ENCODE peak calls at places on chromosomes 3 and 15, in seven cellular contexts. One of them, this sample, is unnamed.

GRCh38 chr3:120850326-120851295 is 57.4 kb upstream of the STXBP5L start:
- DNase-seq in stimulated activated CD8-positive, alpha-beta memory T cell treated with anti-CD3 and anti-CD28 coated beads, Interleukin-7, amount 100 ng/mL, for 1 hour: no peak
- DNase-seq in NCI-H1105: no peak
- DNase-seq in mesenchymal stem cell: no peak
- DNase-seq in Calu3: no peak
- DNase-seq in stimulated activated CD4-positive, alpha-beta T cell treated with anti-CD3 and anti-CD28 coated beads, TNF-alpha, amount 100 ng/mL, for 24 hours: no peak
- DNase-seq in neural crest cell: no peak
- DNase-seq in this sample: no peak

GRCh38 chr3:39449796-39450195 is 17.7 kb upstream of the MOBP start:
- DNase-seq in stimulated activated CD8-positive, alpha-beta memory T cell treated with anti-CD3 and anti-CD28 coated beads, Interleukin-7, amount 100 ng/mL, for 1 hour: no peak
- DNase-seq in NCI-H1105: no peak
- DNase-seq in mesenchymal stem cell: no peak
- DNase-seq in Calu3: no peak
- DNase-seq in stimulated activated CD4-positive, alpha-beta T cell treated with anti-CD3 and anti-CD28 coated beads, TNF-alpha, amount 100 ng/mL, for 24 hours: no peak
- DNase-seq in neural crest cell: no peak
- DNase-seq in this sample: no peak

GRCh38 chr3:122982202-122983185 is 45.1 kb downstream of the SEMA5B start:
- DNase-seq in stimulated activated CD8-positive, alpha-beta memory T cell treated with anti-CD3 and anti-CD28 coated beads, Interleukin-7, amount 100 ng/mL, for 1 hour: no peak
- DNase-seq in NCI-H1105: no peak
- DNase-seq in mesenchymal stem cell: no peak
- DNase-seq in Calu3: no peak
- DNase-seq in stimulated activated CD4-positive, alpha-beta T cell treated with anti-CD3 and anti-CD28 coated beads, TNF-alpha, amount 100 ng/mL, for 24 hours: no peak
- DNase-seq in neural crest cell: no peak
- DNase-seq in this sample: no peak

GRCh38 chr3:171429635-171430034 is 30.6 kb downstream of the TNIK start:
- DNase-seq in stimulated activated CD8-positive, alpha-beta memory T cell treated with anti-CD3 and anti-CD28 coated beads, Interleukin-7, amount 100 ng/mL, for 1 hour: no peak
- DNase-seq in NCI-H1105: no peak
- DNase-seq in mesenchymal stem cell: no peak
- DNase-seq in Calu3: no peak
- DNase-seq in stimulated activated CD4-positive, alpha-beta T cell treated with anti-CD3 and anti-CD28 coated beads, TNF-alpha, amount 100 ng/mL, for 24 hours: no peak
- DNase-seq in neural crest cell: no peak
- DNase-seq in this sample: no peak

GRCh38 chr3:19885468-19885867 is 48.5 kb downstream of the EFHB start:
- DNase-seq in stimulated activated CD8-positive, alpha-beta memory T cell treated with anti-CD3 and anti-CD28 coated beads, Interleukin-7, amount 100 ng/mL, for 1 hour: no peak
- DNase-seq in NCI-H1105: no peak
- DNase-seq in mesenchymal stem cell: peak
- DNase-seq in Calu3: peak
- DNase-seq in stimulated activated CD4-positive, alpha-beta T cell treated with anti-CD3 and anti-CD28 coated beads, TNF-alpha, amount 100 ng/mL, for 24 hours: no peak
- DNase-seq in neural crest cell: no peak
- DNase-seq in this sample: no peak

GRCh38 chr3:149476135-149476684 is 1.7 kb downstream of the TM4SF4 start:
- DNase-seq in stimulated activated CD8-positive, alpha-beta memory T cell treated with anti-CD3 and anti-CD28 coated beads, Interleukin-7, amount 100 ng/mL, for 1 hour: no peak
- DNase-seq in NCI-H1105: no peak
- DNase-seq in mesenchymal stem cell: no peak
- DNase-seq in Calu3: peak
- DNase-seq in stimulated activated CD4-positive, alpha-beta T cell treated with anti-CD3 and anti-CD28 coated beads, TNF-alpha, amount 100 ng/mL, for 24 hours: no peak
- DNase-seq in neural crest cell: no peak
- DNase-seq in this sample: no peak

GRCh38 chr3:7275396-7275795 is 414.5 kb downstream of the GRM7 start:
- DNase-seq in stimulated activated CD8-positive, alpha-beta memory T cell treated with anti-CD3 and anti-CD28 coated beads, Interleukin-7, amount 100 ng/mL, for 1 hour: no peak
- DNase-seq in NCI-H1105: no peak
- DNase-seq in mesenchymal stem cell: no peak
- DNase-seq in Calu3: no peak
- DNase-seq in stimulated activated CD4-positive, alpha-beta T cell treated with anti-CD3 and anti-CD28 coated beads, TNF-alpha, amount 100 ng/mL, for 24 hours: no peak
- DNase-seq in neural crest cell: no peak
- DNase-seq in this sample: no peak

GRCh38 chr15:63089260-63090043 is 32.2 kb upstream of the LACTB start:
- DNase-seq in stimulated activated CD8-positive, alpha-beta memory T cell treated with anti-CD3 and anti-CD28 coated beads, Interleukin-7, amount 100 ng/mL, for 1 hour: no peak
- DNase-seq in NCI-H1105: no peak
- DNase-seq in mesenchymal stem cell: peak
- DNase-seq in Calu3: no peak
- DNase-seq in stimulated activated CD4-positive, alpha-beta T cell treated with anti-CD3 and anti-CD28 coated beads, TNF-alpha, amount 100 ng/mL, for 24 hours: no peak
- DNase-seq in neural crest cell: no peak
- DNase-seq in this sample: no peak

GRCh38 chr3:160126761-160127160 is 98.5 kb upstream of the C3orf80 start:
- DNase-seq in stimulated activated CD8-positive, alpha-beta memory T cell treated with anti-CD3 and anti-CD28 coated beads, Interleukin-7, amount 100 ng/mL, for 1 hour: no peak
- DNase-seq in NCI-H1105: no peak
- DNase-seq in mesenchymal stem cell: no peak
- DNase-seq in Calu3: no peak
- DNase-seq in stimulated activated CD4-positive, alpha-beta T cell treated with anti-CD3 and anti-CD28 coated beads, TNF-alpha, amount 100 ng/mL, for 24 hours: no peak
- DNase-seq in neural crest cell: no peak
- DNase-seq in this sample: no peak

GRCh38 chr15:57390583-57390982 is 14.3 kb downstream of the CGNL1 start:
- DNase-seq in stimulated activated CD8-positive, alpha-beta memory T cell treated with anti-CD3 and anti-CD28 coated beads, Interleukin-7, amount 100 ng/mL, for 1 hour: no peak
- DNase-seq in NCI-H1105: no peak
- DNase-seq in mesenchymal stem cell: no peak
- DNase-seq in Calu3: no peak
- DNase-seq in stimulated activated CD4-positive, alpha-beta T cell treated with anti-CD3 and anti-CD28 coated beads, TNF-alpha, amount 100 ng/mL, for 24 hours: no peak
- DNase-seq in neural crest cell: no peak
- DNase-seq in this sample: no peak

GRCh38 chr3:42177801-42178150 is 86.6 kb downstream of the TRAK1 start:
- DNase-seq in stimulated activated CD8-positive, alpha-beta memory T cell treated with anti-CD3 and anti-CD28 coated beads, Interleukin-7, amount 100 ng/mL, for 1 hour: no peak
- DNase-seq in NCI-H1105: no peak
- DNase-seq in mesenchymal stem cell: no peak
- DNase-seq in Calu3: no peak
- DNase-seq in stimulated activated CD4-positive, alpha-beta T cell treated with anti-CD3 and anti-CD28 coated beads, TNF-alpha, amount 100 ng/mL, for 24 hours: no peak
- DNase-seq in neural crest cell: no peak
- DNase-seq in this sample: no peak

GRCh38 chr15:67240235-67241131 is 14.0 kb downstream of the AAGAB start:
- DNase-seq in stimulated activated CD8-positive, alpha-beta memory T cell treated with anti-CD3 and anti-CD28 coated beads, Interleukin-7, amount 100 ng/mL, for 1 hour: no peak
- DNase-seq in NCI-H1105: peak
- DNase-seq in mesenchymal stem cell: no peak
- DNase-seq in Calu3: peak
- DNase-seq in stimulated activated CD4-positive, alpha-beta T cell treated with anti-CD3 and anti-CD28 coated beads, TNF-alpha, amount 100 ng/mL, for 24 hours: no peak
- DNase-seq in neural crest cell: no peak
- DNase-seq in this sample: no peak

GRCh38 chr3:68504185-68504584 is 428.2 kb downstream of the TAFA4 start:
- DNase-seq in stimulated activated CD8-positive, alpha-beta memory T cell treated with anti-CD3 and anti-CD28 coated beads, Interleukin-7, amount 100 ng/mL, for 1 hour: no peak
- DNase-seq in NCI-H1105: no peak
- DNase-seq in mesenchymal stem cell: no peak
- DNase-seq in Calu3: no peak
- DNase-seq in stimulated activated CD4-positive, alpha-beta T cell treated with anti-CD3 and anti-CD28 coated beads, TNF-alpha, amount 100 ng/mL, for 24 hours: no peak
- DNase-seq in neural crest cell: no peak
- DNase-seq in this sample: no peak

GRCh38 chr3:158912621-158913020 is 110.8 kb downstream of the MFSD1 start:
- DNase-seq in stimulated activated CD8-positive, alpha-beta memory T cell treated with anti-CD3 and anti-CD28 coated beads, Interleukin-7, amount 100 ng/mL, for 1 hour: no peak
- DNase-seq in NCI-H1105: no peak
- DNase-seq in mesenchymal stem cell: no peak
- DNase-seq in Calu3: no peak
- DNase-seq in stimulated activated CD4-positive, alpha-beta T cell treated with anti-CD3 and anti-CD28 coated beads, TNF-alpha, amount 100 ng/mL, for 24 hours: no peak
- DNase-seq in neural crest cell: no peak
- DNase-seq in this sample: no peak

GRCh38 chr3:42708611-42709151 is 6.1 kb upstream of the HHATL start:
- DNase-seq in stimulated activated CD8-positive, alpha-beta memory T cell treated with anti-CD3 and anti-CD28 coated beads, Interleukin-7, amount 100 ng/mL, for 1 hour: no peak
- DNase-seq in NCI-H1105: no peak
- DNase-seq in mesenchymal stem cell: no peak
- DNase-seq in Calu3: no peak
- DNase-seq in stimulated activated CD4-positive, alpha-beta T cell treated with anti-CD3 and anti-CD28 coated beads, TNF-alpha, amount 100 ng/mL, for 24 hours: no peak
- DNase-seq in neural crest cell: no peak
- DNase-seq in this sample: no peak

GRCh38 chr3:19994796-19995195 is 17.3 kb downstream of the PP2D1 start:
- DNase-seq in stimulated activated CD8-positive, alpha-beta memory T cell treated with anti-CD3 and anti-CD28 coated beads, Interleukin-7, amount 100 ng/mL, for 1 hour: no peak
- DNase-seq in NCI-H1105: no peak
- DNase-seq in mesenchymal stem cell: no peak
- DNase-seq in Calu3: no peak
- DNase-seq in stimulated activated CD4-positive, alpha-beta T cell treated with anti-CD3 and anti-CD28 coated beads, TNF-alpha, amount 100 ng/mL, for 24 hours: no peak
- DNase-seq in neural crest cell: no peak
- DNase-seq in this sample: no peak

GRCh38 chr3:14148041-14148985 is 23.5 kb downstream of the TMEM43 start:
- DNase-seq in stimulated activated CD8-positive, alpha-beta memory T cell treated with anti-CD3 and anti-CD28 coated beads, Interleukin-7, amount 100 ng/mL, for 1 hour: no peak
- DNase-seq in NCI-H1105: peak
- DNase-seq in mesenchymal stem cell: peak
- DNase-seq in Calu3: peak
- DNase-seq in stimulated activated CD4-positive, alpha-beta T cell treated with anti-CD3 and anti-CD28 coated beads, TNF-alpha, amount 100 ng/mL, for 24 hours: no peak
- DNase-seq in neural crest cell: no peak
- DNase-seq in this sample: no peak

GRCh38 chr3:154274345-154274744 is 49.9 kb downstream of the DHX36 start:
- DNase-seq in stimulated activated CD8-positive, alpha-beta memory T cell treated with anti-CD3 and anti-CD28 coated beads, Interleukin-7, amount 100 ng/mL, for 1 hour: no peak
- DNase-seq in NCI-H1105: no peak
- DNase-seq in mesenchymal stem cell: no peak
- DNase-seq in Calu3: no peak
- DNase-seq in stimulated activated CD4-positive, alpha-beta T cell treated with anti-CD3 and anti-CD28 coated beads, TNF-alpha, amount 100 ng/mL, for 24 hours: no peak
- DNase-seq in neural crest cell: no peak
- DNase-seq in this sample: no peak

This sample was measured in stimulated activated effector memory CD8-positive, alpha-beta T cell treated with anti-CD3 and anti-CD28 coated beads, Interleukin-12 subunit alpha, Interleukin-12 subunit beta, amount 100 ng/mL, for 72 hours.